ENCODE peak calls at places on chromosomes 11 and 22, in six cellular contexts. One of them, this sample, is unnamed.

GRCh38 chr11:13210424-13210823 is 67.2 kb upstream of the BMAL1 start:
- DNase-seq in globus pallidus: peak
- DNase-seq in NCI-H1417 treated with DMSO at 0.1 percent for 48 hours: no peak
- DNase-seq in activated T-cell treated with anti-CD3 and anti-CD28 coated beads, Interleukin-2, amount 50 U/mL, for 1 hour: no peak
- DNase-seq in ecto neural progenitor cell: peak
- DNase-seq in thoracic aorta: no peak
- DNase-seq in this sample: peak

GRCh38 chr22:46293591-46294260 is 2.9 kb upstream of the GTSE1 start:
- DNase-seq in NCI-H1417 treated with DMSO at 0.1 percent for 48 hours: no peak
- DNase-seq in globus pallidus: peak
- DNase-seq in ecto neural progenitor cell: no peak
- DNase-seq in activated T-cell treated with anti-CD3 and anti-CD28 coated beads, Interleukin-2, amount 50 U/mL, for 1 hour: no peak
- DNase-seq in thoracic aorta: no peak
- DNase-seq in this sample: no peak

GRCh38 chr11:102760355-102761035 is 19.9 kb downstream of the MMP10 start:
- DNase-seq in ecto neural progenitor cell: no peak
- DNase-seq in thoracic aorta: no peak
- DNase-seq in NCI-H1417 treated with DMSO at 0.1 percent for 48 hours: no peak
- DNase-seq in globus pallidus: no peak
- DNase-seq in activated T-cell treated with anti-CD3 and anti-CD28 coated beads, Interleukin-2, amount 50 U/mL, for 1 hour: no peak
- DNase-seq in this sample: peak

GRCh38 chr22:29765905-29766631 is 739 bp downstream of the ZMAT5 start:
- DNase-seq in NCI-H1417 treated with DMSO at 0.1 percent for 48 hours: no peak
- DNase-seq in ecto neural progenitor cell: no peak
- DNase-seq in activated T-cell treated with anti-CD3 and anti-CD28 coated beads, Interleukin-2, amount 50 U/mL, for 1 hour: no peak
- DNase-seq in thoracic aorta: no peak
- DNase-seq in globus pallidus: no peak
- DNase-seq in this sample: no peak

GRCh38 chr11:71154406-71154805 is 98.0 kb downstream of the SHANK2 start:
- DNase-seq in activated T-cell treated with anti-CD3 and anti-CD28 coated beads, Interleukin-2, amount 50 U/mL, for 1 hour: no peak
- DNase-seq in NCI-H1417 treated with DMSO at 0.1 percent for 48 hours: no peak
- DNase-seq in thoracic aorta: no peak
- DNase-seq in globus pallidus: no peak
- DNase-seq in ecto neural progenitor cell: no peak
- DNase-seq in this sample: no peak

GRCh38 chr22:46462726-46463371 is 74.6 kb downstream of the CELSR1 start:
- DNase-seq in ecto neural progenitor cell: no peak
- DNase-seq in activated T-cell treated with anti-CD3 and anti-CD28 coated beads, Interleukin-2, amount 50 U/mL, for 1 hour: no peak
- DNase-seq in NCI-H1417 treated with DMSO at 0.1 percent for 48 hours: no peak
- DNase-seq in thoracic aorta: no peak
- DNase-seq in globus pallidus: no peak
- DNase-seq in this sample: peak

GRCh38 chr11:47264119-47264915 is 5.6 kb upstream of the MADD start:
- DNase-seq in thoracic aorta: no peak
- DNase-seq in ecto neural progenitor cell: no peak
- DNase-seq in globus pallidus: no peak
- DNase-seq in activated T-cell treated with anti-CD3 and anti-CD28 coated beads, Interleukin-2, amount 50 U/mL, for 1 hour: no peak
- DNase-seq in NCI-H1417 treated with DMSO at 0.1 percent for 48 hours: no peak
- DNase-seq in this sample: no peak

GRCh38 chr22:20904008-20904979 is 12.9 kb upstream of the CRKL start:
- DNase-seq in ecto neural progenitor cell: no peak
- DNase-seq in thoracic aorta: no peak
- DNase-seq in activated T-cell treated with anti-CD3 and anti-CD28 coated beads, Interleukin-2, amount 50 U/mL, for 1 hour: no peak
- DNase-seq in NCI-H1417 treated with DMSO at 0.1 percent for 48 hours: no peak
- DNase-seq in globus pallidus: no peak
- DNase-seq in this sample: peak

GRCh38 chr11:128022007-128022368 is 565.4 kb downstream of the ETS1 start:
- DNase-seq in thoracic aorta: no peak
- DNase-seq in activated T-cell treated with anti-CD3 and anti-CD28 coated beads, Interleukin-2, amount 50 U/mL, for 1 hour: no peak
- DNase-seq in ecto neural progenitor cell: no peak
- DNase-seq in NCI-H1417 treated with DMSO at 0.1 percent for 48 hours: no peak
- DNase-seq in globus pallidus: no peak
- DNase-seq in this sample: peak

GRCh38 chr11:94604496-94604895 is 37.3 kb downstream of the PIWIL4 start:
- DNase-seq in globus pallidus: no peak
- DNase-seq in activated T-cell treated with anti-CD3 and anti-CD28 coated beads, Interleukin-2, amount 50 U/mL, for 1 hour: no peak
- DNase-seq in NCI-H1417 treated with DMSO at 0.1 percent for 48 hours: no peak
- DNase-seq in ecto neural progenitor cell: no peak
- DNase-seq in thoracic aorta: no peak
- DNase-seq in this sample: peak

GRCh38 chr11:27217948-27218410 is 145.0 kb downstream of the CCDC34 start:
- DNase-seq in thoracic aorta: no peak
- DNase-seq in activated T-cell treated with anti-CD3 and anti-CD28 coated beads, Interleukin-2, amount 50 U/mL, for 1 hour: no peak
- DNase-seq in NCI-H1417 treated with DMSO at 0.1 percent for 48 hours: no peak
- DNase-seq in ecto neural progenitor cell: no peak
- DNase-seq in globus pallidus: no peak
- DNase-seq in this sample: peak

GRCh38 chr11:20611892-20612291 is 12.5 kb downstream of the SLC6A5 start:
- DNase-seq in globus pallidus: no peak
- DNase-seq in ecto neural progenitor cell: no peak
- DNase-seq in NCI-H1417 treated with DMSO at 0.1 percent for 48 hours: no peak
- DNase-seq in thoracic aorta: no peak
- DNase-seq in activated T-cell treated with anti-CD3 and anti-CD28 coated beads, Interleukin-2, amount 50 U/mL, for 1 hour: no peak
- DNase-seq in this sample: no peak

GRCh38 chr22:18000441-18001039 is 23.8 kb downstream of the MICAL3 start:
- DNase-seq in activated T-cell treated with anti-CD3 and anti-CD28 coated beads, Interleukin-2, amount 50 U/mL, for 1 hour: peak
- DNase-seq in globus pallidus: no peak
- DNase-seq in NCI-H1417 treated with DMSO at 0.1 percent for 48 hours: no peak
- DNase-seq in ecto neural progenitor cell: peak
- DNase-seq in thoracic aorta: no peak
- DNase-seq in this sample: no peak

GRCh38 chr11:31997955-31998354 is 92.9 kb upstream of the RCN1 start:
- DNase-seq in ecto neural progenitor cell: no peak
- DNase-seq in activated T-cell treated with anti-CD3 and anti-CD28 coated beads, Interleukin-2, amount 50 U/mL, for 1 hour: no peak
- DNase-seq in NCI-H1417 treated with DMSO at 0.1 percent for 48 hours: no peak
- DNase-seq in globus pallidus: no peak
- DNase-seq in thoracic aorta: no peak
- DNase-seq in this sample: no peak

GRCh38 chr22:38016182-38017078 is 32.1 kb upstream of the SOX10 start:
- DNase-seq in activated T-cell treated with anti-CD3 and anti-CD28 coated beads, Interleukin-2, amount 50 U/mL, for 1 hour: no peak
- DNase-seq in ecto neural progenitor cell: peak
- DNase-seq in globus pallidus: peak
- DNase-seq in thoracic aorta: no peak
- DNase-seq in NCI-H1417 treated with DMSO at 0.1 percent for 48 hours: no peak
- DNase-seq in this sample: no peak

GRCh38 chr11:110712643-110713468 is 619 bp upstream of the ARHGAP20 start:
- DNase-seq in activated T-cell treated with anti-CD3 and anti-CD28 coated beads, Interleukin-2, amount 50 U/mL, for 1 hour: no peak
- DNase-seq in thoracic aorta: no peak
- DNase-seq in ecto neural progenitor cell: peak
- DNase-seq in NCI-H1417 treated with DMSO at 0.1 percent for 48 hours: no peak
- DNase-seq in globus pallidus: peak
- DNase-seq in this sample: peak

GRCh38 chr11:41308286-41308685 is 151.2 kb downstream of the LRRC4C start:
- DNase-seq in NCI-H1417 treated with DMSO at 0.1 percent for 48 hours: no peak
- DNase-seq in ecto neural progenitor cell: no peak
- DNase-seq in globus pallidus: no peak
- DNase-seq in activated T-cell treated with anti-CD3 and anti-CD28 coated beads, Interleukin-2, amount 50 U/mL, for 1 hour: no peak
- DNase-seq in thoracic aorta: no peak
- DNase-seq in this sample: no peak

GRCh38 chr11:11502303-11502828 is 119.4 kb downstream of the GALNT18 start:
- DNase-seq in thoracic aorta: no peak
- DNase-seq in NCI-H1417 treated with DMSO at 0.1 percent for 48 hours: no peak
- DNase-seq in activated T-cell treated with anti-CD3 and anti-CD28 coated beads, Interleukin-2, amount 50 U/mL, for 1 hour: no peak
- DNase-seq in globus pallidus: no peak
- DNase-seq in ecto neural progenitor cell: no peak
- DNase-seq in this sample: peak

GRCh38 chr11:64542172-64543125 is 48.6 kb upstream of the SLC22A12 start:
- DNase-seq in globus pallidus: no peak
- DNase-seq in thoracic aorta: no peak
- DNase-seq in NCI-H1417 treated with DMSO at 0.1 percent for 48 hours: no peak
- DNase-seq in activated T-cell treated with anti-CD3 and anti-CD28 coated beads, Interleukin-2, amount 50 U/mL, for 1 hour: no peak
- DNase-seq in ecto neural progenitor cell: no peak
- DNase-seq in this sample: no peak

GRCh38 chr11:30488304-30488998 is 97.7 kb downstream of the MPPED2 start:
- DNase-seq in activated T-cell treated with anti-CD3 and anti-CD28 coated beads, Interleukin-2, amount 50 U/mL, for 1 hour: no peak
- DNase-seq in NCI-H1417 treated with DMSO at 0.1 percent for 48 hours: peak
- DNase-seq in thoracic aorta: no peak
- DNase-seq in ecto neural progenitor cell: no peak
- DNase-seq in globus pallidus: no peak
- DNase-seq in this sample: peak

GRCh38 chr22:49321477-49322055 is 506.1 kb downstream of the BRD1 start:
- DNase-seq in ecto neural progenitor cell: peak
- DNase-seq in thoracic aorta: no peak
- DNase-seq in activated T-cell treated with anti-CD3 and anti-CD28 coated beads, Interleukin-2, amount 50 U/mL, for 1 hour: no peak
- DNase-seq in globus pallidus: no peak
- DNase-seq in NCI-H1417 treated with DMSO at 0.1 percent for 48 hours: no peak
- DNase-seq in this sample: no peak

GRCh38 chr22:38505595-38506117 is 455 bp downstream of the DDX17 start:
- DNase-seq in activated T-cell treated with anti-CD3 and anti-CD28 coated beads, Interleukin-2, amount 50 U/mL, for 1 hour: no peak
- DNase-seq in globus pallidus: peak
- DNase-seq in thoracic aorta: peak
- DNase-seq in NCI-H1417 treated with DMSO at 0.1 percent for 48 hours: no peak
- DNase-seq in ecto neural progenitor cell: no peak
- DNase-seq in this sample: no peak

GRCh38 chr11:27388869-27389268 is 25.9 kb upstream of the CCDC34 start:
- DNase-seq in NCI-H1417 treated with DMSO at 0.1 percent for 48 hours: no peak
- DNase-seq in ecto neural progenitor cell: no peak
- DNase-seq in globus pallidus: no peak
- DNase-seq in activated T-cell treated with anti-CD3 and anti-CD28 coated beads, Interleukin-2, amount 50 U/mL, for 1 hour: no peak
- DNase-seq in thoracic aorta: no peak
- DNase-seq in this sample: no peak

GRCh38 chr11:35030716-35031213 is 108.2 kb upstream of the CD44 start:
- DNase-seq in thoracic aorta: peak
- DNase-seq in activated T-cell treated with anti-CD3 and anti-CD28 coated beads, Interleukin-2, amount 50 U/mL, for 1 hour: peak
- DNase-seq in globus pallidus: no peak
- DNase-seq in ecto neural progenitor cell: no peak
- DNase-seq in NCI-H1417 treated with DMSO at 0.1 percent for 48 hours: no peak
- DNase-seq in this sample: peak

GRCh38 chr22:42646569-42647525 is 2.3 kb downstream of the CYB5R3 start:
- DNase-seq in globus pallidus: no peak
- DNase-seq in ecto neural progenitor cell: peak
- DNase-seq in NCI-H1417 treated with DMSO at 0.1 percent for 48 hours: no peak
- DNase-seq in activated T-cell treated with anti-CD3 and anti-CD28 coated beads, Interleukin-2, amount 50 U/mL, for 1 hour: no peak
- DNase-seq in thoracic aorta: no peak
- DNase-seq in this sample: no peak

GRCh38 chr11:60634151-60634550 is 65.3 kb upstream of the MS4A8 start:
- DNase-seq in activated T-cell treated with anti-CD3 and anti-CD28 coated beads, Interleukin-2, amount 50 U/mL, for 1 hour: no peak
- DNase-seq in NCI-H1417 treated with DMSO at 0.1 percent for 48 hours: no peak
- DNase-seq in globus pallidus: no peak
- DNase-seq in ecto neural progenitor cell: no peak
- DNase-seq in thoracic aorta: no peak
- DNase-seq in this sample: no peak

GRCh38 chr11:66745356-66746235 is 16.6 kb upstream of the SPTBN2 start:
- DNase-seq in globus pallidus: no peak
- DNase-seq in NCI-H1417 treated with DMSO at 0.1 percent for 48 hours: no peak
- DNase-seq in ecto neural progenitor cell: no peak
- DNase-seq in thoracic aorta: no peak
- DNase-seq in activated T-cell treated with anti-CD3 and anti-CD28 coated beads, Interleukin-2, amount 50 U/mL, for 1 hour: peak
- DNase-seq in this sample: no peak

GRCh38 chr11:796565-797299 is 1.3 kb downstream of the SLC25A22 start:
- DNase-seq in ecto neural progenitor cell: no peak
- DNase-seq in NCI-H1417 treated with DMSO at 0.1 percent for 48 hours: no peak
- DNase-seq in globus pallidus: no peak
- DNase-seq in thoracic aorta: no peak
- DNase-seq in activated T-cell treated with anti-CD3 and anti-CD28 coated beads, Interleukin-2, amount 50 U/mL, for 1 hour: no peak
- DNase-seq in this sample: no peak

GRCh38 chr11:10021563-10021962 is 272.5 kb downstream of the SBF2 start:
- DNase-seq in globus pallidus: no peak
- DNase-seq in ecto neural progenitor cell: no peak
- DNase-seq in NCI-H1417 treated with DMSO at 0.1 percent for 48 hours: no peak
- DNase-seq in activated T-cell treated with anti-CD3 and anti-CD28 coated beads, Interleukin-2, amount 50 U/mL, for 1 hour: no peak
- DNase-seq in thoracic aorta: no peak
- DNase-seq in this sample: no peak

GRCh38 chr11:10856689-10857603 is 907 bp downstream of the ZBED5 start:
- DNase-seq in ecto neural progenitor cell: no peak
- DNase-seq in NCI-H1417 treated with DMSO at 0.1 percent for 48 hours: no peak
- DNase-seq in thoracic aorta: no peak
- DNase-seq in activated T-cell treated with anti-CD3 and anti-CD28 coated beads, Interleukin-2, amount 50 U/mL, for 1 hour: no peak
- DNase-seq in globus pallidus: peak
- DNase-seq in this sample: peak

GRCh38 chr11:97364047-97364446 is 974.2 kb downstream of the JRKL start:
- DNase-seq in NCI-H1417 treated with DMSO at 0.1 percent for 48 hours: no peak
- DNase-seq in activated T-cell treated with anti-CD3 and anti-CD28 coated beads, Interleukin-2, amount 50 U/mL, for 1 hour: no peak
- DNase-seq in globus pallidus: no peak
- DNase-seq in ecto neural progenitor cell: no peak
- DNase-seq in thoracic aorta: no peak
- DNase-seq in this sample: no peak

GRCh38 chr11:5204787-5205186 is 4.3 kb upstream of the OR51V1 start:
- DNase-seq in NCI-H1417 treated with DMSO at 0.1 percent for 48 hours: no peak
- DNase-seq in thoracic aorta: no peak
- DNase-seq in globus pallidus: peak
- DNase-seq in activated T-cell treated with anti-CD3 and anti-CD28 coated beads, Interleukin-2, amount 50 U/mL, for 1 hour: no peak
- DNase-seq in ecto neural progenitor cell: no peak
- DNase-seq in this sample: peak

GRCh38 chr11:89625171-89625570 is 84.9 kb upstream of the TRIM77 start:
- DNase-seq in ecto neural progenitor cell: no peak
- DNase-seq in globus pallidus: no peak
- DNase-seq in NCI-H1417 treated with DMSO at 0.1 percent for 48 hours: peak
- DNase-seq in thoracic aorta: no peak
- DNase-seq in activated T-cell treated with anti-CD3 and anti-CD28 coated beads, Interleukin-2, amount 50 U/mL, for 1 hour: no peak
- DNase-seq in this sample: no peak

GRCh38 chr11:112834277-112834755 is 126.9 kb upstream of the NCAM1 start:
- DNase-seq in ecto neural progenitor cell: no peak
- DNase-seq in activated T-cell treated with anti-CD3 and anti-CD28 coated beads, Interleukin-2, amount 50 U/mL, for 1 hour: no peak
- DNase-seq in NCI-H1417 treated with DMSO at 0.1 percent for 48 hours: no peak
- DNase-seq in globus pallidus: peak
- DNase-seq in thoracic aorta: no peak
- DNase-seq in this sample: no peak

GRCh38 chr11:12167098-12167999 is 57.0 kb downstream of the MICAL2 start:
- DNase-seq in activated T-cell treated with anti-CD3 and anti-CD28 coated beads, Interleukin-2, amount 50 U/mL, for 1 hour: no peak
- DNase-seq in ecto neural progenitor cell: peak
- DNase-seq in thoracic aorta: peak
- DNase-seq in NCI-H1417 treated with DMSO at 0.1 percent for 48 hours: no peak
- DNase-seq in globus pallidus: no peak
- DNase-seq in this sample: peak

This sample was measured in renal cortical epithelial cell.